ENCODE peak calls at places on chromosomes 5 and 9, in five cellular contexts. I, P, W, X and V are unnamed samples.

GRCh38 chr5:9149988-9150387 is 395.9 kb downstream of the SEMA5A start:
- DNase-seq in I (no peak), W (no peak), X (no peak), P (no peak), V (peak; percentile 36)

GRCh38 chr9:92722386-92723298 is 42.0 kb downstream of the BICD2 start:
- DNase-seq in I (no peak), W (no peak), X (no peak), P (no peak), V (no peak)

GRCh38 chr9:138080979-138081378 is 203.4 kb downstream of the CACNA1B start:
- DNase-seq in P (no peak), X (no peak), I (peak; percentile 11), W (no peak), V (no peak)

GRCh38 chr9:113185271-113185670 is 34.5 kb downstream of the SLC31A2 start:
- DNase-seq in P (no peak), I (no peak), X (no peak), W (no peak), V (no peak)

GRCh38 chr5:39040875-39041274 is 33.3 kb downstream of the RICTOR start:
- DNase-seq in W (no peak), P (no peak), I (no peak), X (peak; percentile 22), V (no peak)

GRCh38 chr9:94757158-94757557 is 30.7 kb downstream of the AOPEP start:
- DNase-seq in P (no peak), W (no peak), X (no peak), I (no peak), V (no peak)

GRCh38 chr9:100700689-100701318 is 122.9 kb downstream of the CAVIN4 start:
- DNase-seq in X (no peak), P (peak; percentile 32), I (no peak), W (peak; percentile 3), V (no peak)

GRCh38 chr5:139783436-139783955 is 12.1 kb upstream of the PSD2 start:
- DNase-seq in I (no peak), X (no peak), P (no peak), W (no peak), V (no peak)

GRCh38 chr5:72314571-72315172 is 5.4 kb downstream of the MRPS27 start:
- DNase-seq in X (no peak), P (no peak), W (no peak), I (no peak), V (no peak)

GRCh38 chr9:130707225-130707976 is 13.8 kb downstream of the EXOSC2 start:
- DNase-seq in I (peak; percentile 76), X (peak; percentile 54), P (no peak), W (peak; percentile 73), V (no peak)

GRCh38 chr5:35811108-35811741 is 45.5 kb upstream of the IL7R start:
- DNase-seq in W (no peak), I (no peak), X (no peak), P (no peak), V (no peak)

GRCh38 chr9:124263800-124264426 is 6.2 kb downstream of the NEK6 start:
- DNase-seq in I (no peak), W (no peak), P (no peak), X (no peak), V (no peak)

GRCh38 chr5:43120720-43121564 is at the start of gene ZNF131:
- DNase-seq in X (peak; percentile 97), W (peak; percentile 96), P (peak; percentile 93), I (peak; percentile 98), V (peak; percentile 93)

GRCh38 chr9:3074247-3074646 is 230.4 kb upstream of the PUM3 start:
- DNase-seq in W (no peak), X (no peak), I (no peak), P (no peak), V (no peak)

GRCh38 chr5:132090107-132090506 is 16.5 kb downstream of the CSF2 start:
- DNase-seq in W (no peak), X (no peak), I (no peak), P (peak; percentile 44), V (peak; percentile 51)

GRCh38 chr5:16508730-16509531 is 43.3 kb upstream of the ZNF622 start:
- DNase-seq in I (peak; percentile 80), W (no peak), X (peak; percentile 66), P (peak; percentile 59), V (no peak)

GRCh38 chr9:3436629-3437028 is 89.2 kb downstream of the RFX3 start:
- DNase-seq in X (no peak), W (no peak), P (no peak), I (no peak), V (no peak)

GRCh38 chr9:86368871-86369521 is 14.8 kb upstream of the TUT7 start:
- DNase-seq in P (no peak), I (no peak), W (no peak), X (no peak), V (peak; percentile 5)

GRCh38 chr5:142104491-142104890 is 4.1 kb upstream of the NDFIP1 start:
- DNase-seq in X (no peak), W (no peak), P (no peak), I (no peak), V (no peak)

GRCh38 chr5:68046445-68046844 is 169.1 kb upstream of the PIK3R1 start:
- DNase-seq in I (no peak), P (peak; percentile 24), X (peak; percentile 17), W (no peak), V (peak; percentile 73)

GRCh38 chr5:96687812-96688453 is 25.8 kb downstream of the CAST start:
- DNase-seq in X (no peak), P (peak; percentile 39), I (no peak), W (no peak), V (no peak)